ENCODE peak calls at places on chromosomes 3 and 15, in six cellular contexts. Q, Y, D, R, M and F are unnamed samples.

GRCh38 chr15:45606413-45606812 is 19.2 kb downstream of the BLOC1S6 start:
- DNase-seq in Q (peak; percentile 30), Y (no peak), D (no peak), R (no peak), M (no peak), F (no peak)

GRCh38 chr3:115899050-115899449 is 275.7 kb downstream of the GAP43 start:
- DNase-seq in Q (no peak), Y (no peak), D (no peak), R (no peak), M (no peak), F (no peak)

GRCh38 chr3:197504239-197505191 is 51.3 kb downstream of the BDH1 start:
- DNase-seq in Q (no peak), Y (peak; percentile 28), D (peak; percentile 86), R (no peak), M (no peak), F (no peak)

GRCh38 chr15:49843725-49844124 is 222.9 kb downstream of the DTWD1 start:
- DNase-seq in Q (no peak), Y (no peak), D (no peak), R (no peak), M (no peak), F (no peak)

GRCh38 chr3:56970401-56971002 is 90.0 kb upstream of the SPATA12 start:
- DNase-seq in Q (peak; percentile 18), Y (no peak), D (no peak), R (no peak), M (peak; percentile 38), F (peak; percentile 78)

GRCh38 chr15:29418178-29418577 is 148.6 kb upstream of the NSMCE3 start:
- DNase-seq in Q (no peak), Y (no peak), D (no peak), R (no peak), M (no peak), F (no peak)

GRCh38 chr15:94246016-94246415 is 14.7 kb downstream of the MCTP2 start:
- DNase-seq in Q (no peak), Y (no peak), D (no peak), R (no peak), M (no peak), F (no peak)

GRCh38 chr3:57983734-57984518 is 24.3 kb upstream of the FLNB start:
- DNase-seq in Q (peak; percentile 95), Y (peak; percentile 19), D (no peak), R (peak; percentile 81), M (peak; percentile 86), F (peak; percentile 96)

GRCh38 chr3:138845771-138846173 is 11.0 kb upstream of the PIK3CB start:
- DNase-seq in Q (no peak), Y (peak; percentile 65), D (no peak), R (no peak), M (no peak), F (no peak)

GRCh38 chr15:96358795-96359190 is 28.3 kb downstream of the NR2F2 start:
- DNase-seq in Q (no peak), Y (no peak), D (peak; percentile 17), R (no peak), M (no peak), F (no peak)

GRCh38 chr15:77507911-77508310 is 87.2 kb downstream of the HMG20A start:
- DNase-seq in Q (peak; percentile 59), Y (no peak), D (no peak), R (peak; percentile 84), M (peak; percentile 67), F (no peak)

GRCh38 chr3:4750306-4751056 is 228.8 kb upstream of the BHLHE40 start:
- DNase-seq in Q (peak; percentile 17), Y (peak; percentile 44), D (no peak), R (peak; percentile 79), M (peak; percentile 93), F (no peak)

GRCh38 chr3:188595890-188596376 is 442.0 kb downstream of the LPP start:
- DNase-seq in Q (peak; percentile 80), Y (no peak), D (no peak), R (peak; percentile 75), M (peak; percentile 90), F (peak; percentile 58)

GRCh38 chr3:194970066-194970465 is 284.4 kb downstream of the FAM43A start:
- DNase-seq in Q (no peak), Y (no peak), D (no peak), R (no peak), M (no peak), F (no peak)

GRCh38 chr3:97864-98263 is 98.7 kb upstream of the CHL1 start:
- DNase-seq in Q (no peak), Y (no peak), D (no peak), R (no peak), M (no peak), F (no peak)

GRCh38 chr15:92492556-92492955 is 98.9 kb downstream of the ST8SIA2 start:
- DNase-seq in Q (no peak), Y (no peak), D (no peak), R (no peak), M (no peak), F (no peak)

GRCh38 chr15:96735621-96736020 is 405.1 kb downstream of the NR2F2 start:
- DNase-seq in Q (no peak), Y (no peak), D (no peak), R (no peak), M (no peak), F (no peak)

GRCh38 chr3:43892061-43892460 is 201.3 kb downstream of the ABHD5 start:
- DNase-seq in Q (no peak), Y (no peak), D (no peak), R (no peak), M (no peak), F (peak; percentile 90)

GRCh38 chr3:43892535-43892934 is 201.8 kb downstream of the ABHD5 start:
- DNase-seq in Q (no peak), Y (no peak), D (no peak), R (no peak), M (no peak), F (peak; percentile 96)

GRCh38 chr3:43895573-43895972 is 204.8 kb downstream of the ABHD5 start:
- DNase-seq in Q (no peak), Y (no peak), D (no peak), R (no peak), M (no peak), F (no peak)

GRCh38 chr3:43894176-43895049 is 203.7 kb downstream of the ABHD5 start:
- DNase-seq in Q (peak; percentile 68), Y (peak; percentile 93), D (no peak), R (peak; percentile 27), M (peak; percentile 65), F (peak; percentile 93)

GRCh38 chr3:43893721-43894120 is 203.0 kb downstream of the ABHD5 start:
- DNase-seq in Q (no peak), Y (no peak), D (no peak), R (no peak), M (peak; percentile 20), F (no peak)
- H3K4me2 ChIP-seq in Q (peak overlapping the region; percentile 80), Y (peak overlapping the region; percentile 77), D (no peak overlapping the region), R (peak overlapping the region; percentile 94), M (peak overlapping the region; percentile 91), F (peak overlapping the region; percentile 99)

GRCh38 chr3:59116138-59116537 is 66.3 kb upstream of the CFAP20DC start:
- DNase-seq in Q (no peak), Y (no peak), D (no peak), R (no peak), M (no peak), F (no peak)
- H3K9ac ChIP-seq in Q (no peak overlapping the region), Y (no peak overlapping the region), D (no peak overlapping the region), R (no peak overlapping the region), M (no peak overlapping the region), F (no peak overlapping the region)

GRCh38 chr3:71438904-71439303 is 144.6 kb downstream of the FOXP1 start:
- DNase-seq in Q (no peak), Y (no peak), D (no peak), R (no peak), M (no peak), F (peak; percentile 51)
- H3K4me1 ChIP-seq in Q (peaks cover 8% of the 10 kb centered on the region), Y (peaks cover 16% of the 10 kb centered on the region), D (peaks cover 18% of the 10 kb centered on the region), R (peaks cover 34% of the 10 kb centered on the region), M (peaks cover 2% of the 10 kb centered on the region), F (peaks cover 72% of the 10 kb centered on the region)

DNA sequence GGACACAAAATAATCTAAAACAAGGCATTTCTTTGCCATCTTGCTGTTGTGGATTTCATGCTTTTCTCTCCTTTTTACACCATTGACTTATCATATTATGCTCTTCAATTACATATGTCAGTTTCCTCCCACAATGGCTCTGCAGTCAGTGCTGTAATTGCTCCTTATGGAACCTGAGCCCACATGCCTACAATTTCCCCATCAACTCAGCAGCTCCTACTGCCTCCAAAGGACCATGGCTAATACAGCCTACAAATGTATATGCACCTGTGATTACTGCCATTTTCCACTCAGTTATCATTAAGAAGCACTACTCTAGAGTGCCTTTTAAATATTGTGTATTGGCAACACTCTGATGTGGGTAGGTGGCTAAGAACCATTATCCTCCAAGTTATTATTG is 30.8 kb downstream of the RTP4 start:
- DNase-seq in Q (no peak), Y (no peak), D (no peak), R (no peak), M (no peak), F (no peak)
- H3K4me2 ChIP-seq in Q (no peak overlapping the region), Y (no peak overlapping the region), D (no peak overlapping the region), R (no peak overlapping the region), M (no peak overlapping the region), F (no peak overlapping the region)

DNA sequence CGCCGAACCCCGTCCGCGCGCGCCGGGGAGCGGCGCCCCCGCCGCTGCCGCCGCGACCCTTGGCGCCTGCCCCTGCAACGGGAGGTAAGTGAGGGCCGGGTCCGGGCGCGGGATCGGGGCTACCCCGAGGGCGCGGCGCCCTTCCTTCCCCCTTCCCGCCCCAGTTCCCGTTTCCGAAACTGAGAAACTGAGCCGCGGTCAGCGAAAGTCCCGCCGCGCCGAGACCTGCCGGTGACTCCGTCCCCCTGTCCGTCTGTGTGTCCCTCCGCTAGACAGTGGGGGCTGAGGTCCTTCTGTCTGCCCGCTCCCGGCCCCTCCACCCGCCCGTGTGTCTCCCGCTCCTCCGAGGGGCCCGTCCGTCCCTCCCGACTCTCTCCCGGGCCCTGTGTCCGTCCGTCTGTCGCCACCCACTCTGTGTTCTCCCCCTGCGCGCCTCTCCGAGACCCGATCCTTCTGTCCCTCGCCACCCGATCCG is 373 bp downstream of the PRKCD start:
- DNase-seq in Q (no peak), Y (peak; percentile 46), D (no peak), R (no peak), M (no peak), F (peak; percentile 64)
- H3K9ac ChIP-seq in Q (peak overlapping the region; percentile 83), Y (no peak overlapping the region), D (peak overlapping the region; percentile 72), R (peak overlapping the region; percentile 68), M (peak overlapping the region; percentile 85), F (peak overlapping the region; percentile 98)

GRCh38 chr3:45692866-45693265 is 3.7 kb downstream of the SACM1L start:
- DNase-seq in Q (no peak), Y (no peak), D (no peak), R (no peak), M (no peak), F (no peak)
- H3K4me1 ChIP-seq in Q (peaks cover 5% of the 10 kb centered on the region), Y (peaks cover 10% of the 10 kb centered on the region), D (peaks cover 14% of the 10 kb centered on the region), R (peaks cover 22% of the 10 kb centered on the region), M (peaks cover 11% of the 10 kb centered on the region), F (peaks cover 51% of the 10 kb centered on the region)

DNA sequence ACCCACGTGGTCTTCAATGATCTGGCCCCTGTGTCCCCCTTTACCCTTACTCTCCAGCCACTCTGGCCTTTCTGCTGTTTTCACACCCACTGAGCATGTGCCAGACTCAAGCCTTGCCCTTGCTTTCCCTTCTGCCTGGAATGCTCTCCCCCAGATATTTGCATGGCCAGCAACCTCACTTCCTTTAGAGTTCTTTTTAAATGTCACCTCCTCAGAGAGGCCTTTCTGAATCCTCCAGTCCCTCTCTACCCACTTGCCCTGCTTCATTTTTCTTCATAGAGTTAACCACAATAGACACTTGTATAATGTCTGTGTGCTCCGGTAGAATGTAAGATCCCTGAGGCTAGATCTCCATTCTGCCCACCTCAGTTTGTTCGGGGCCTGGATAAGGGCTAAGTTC is 39.4 kb upstream of the TIPARP start:
- DNase-seq in Q (no peak), Y (no peak), D (no peak), R (no peak), M (no peak), F (no peak)
- H3K4me2 ChIP-seq in Q (no peak overlapping the region), Y (no peak overlapping the region), D (no peak overlapping the region), R (no peak overlapping the region), M (no peak overlapping the region), F (no peak overlapping the region)